ENCODE peak calls at places on chromosomes 1 and 21, in seven cellular contexts. S is sigmoid colon, L is uterus, I is iPS-NIHi11, N is astrocyte of the spinal cord, B is amniotic stem cell, V is hepatic stellate cell. T is an unnamed sample.

GRCh38 chr1:66571789-66572188 is 37.8 kb downstream of the SGIP1 start:
- DNase-seq in S (no peak), L (no peak), I (no peak), N (peak), B (no peak), V (no peak), T (peak)

GRCh38 chr1:18413906-18414305 is 66.8 kb upstream of the KLHDC7A start:
- DNase-seq in S (no peak), L (no peak), I (peak), N (no peak), B (no peak), V (no peak), T (peak)

GRCh38 chr1:226687476-226687875 is 51.6 kb downstream of the ITPKB start:
- DNase-seq in S (peak), L (no peak), I (no peak), N (no peak), B (no peak), V (no peak), T (no peak)

GRCh38 chr21:38794978-38795377 is 10.8 kb upstream of the ETS2 start:
- DNase-seq in S (no peak), L (no peak), I (no peak), N (no peak), B (no peak), V (no peak), T (no peak)

GRCh38 chr1:197356723-197357533 is 88.9 kb downstream of the CRB1 start:
- DNase-seq in S (no peak), L (no peak), I (peak), N (peak), B (peak), V (peak), T (peak)

GRCh38 chr1:19863804-19864203 is 18.4 kb upstream of the OTUD3 start:
- DNase-seq in S (no peak), L (no peak), I (no peak), N (peak), B (no peak), V (peak), T (no peak)

GRCh38 chr1:243267346-243268283 is 11.8 kb downstream of the SDCCAG8 start:
- DNase-seq in S (no peak), L (no peak), I (no peak), N (no peak), B (no peak), V (no peak), T (no peak)

GRCh38 chr1:81664341-81664740 is 136.4 kb upstream of the ADGRL2 start:
- DNase-seq in S (no peak), L (no peak), I (no peak), N (peak), B (peak), V (no peak), T (no peak)

GRCh38 chr1:204418174-204419063 is 6.8 kb upstream of the PPP1R15B start:
- DNase-seq in S (no peak), L (no peak), I (no peak), N (peak), B (no peak), V (no peak), T (no peak)